ENCODE peak calls at places on chromosome 15, in six cellular contexts. V, G, N, O, Z and U are unnamed samples.
A peak's percentile ranks its signal among the peaks of the same experiment; 100 is the strongest.

GRCh38 chr15:25179673-25180511 is 225.1 kb downstream of the SNRPN start:
- DNase-seq in Z (no peak), N (no peak), O (no peak), G (no peak), V (no peak), U (no peak)

GRCh38 chr15:63473999-63474809 is 30.2 kb upstream of the USP3 start:
- DNase-seq in N (peak; percentile 97), O (no peak), V (peak; percentile 99), G (peak; percentile 90), Z (no peak), U (no peak)

GRCh38 chr15:38564557-38565286 is at the start of gene RASGRP1:
- DNase-seq in O (peak; percentile 18), V (peak; percentile 12), G (peak; percentile 56), N (no peak), Z (peak; percentile 63), U (peak; percentile 58)

GRCh38 chr15:90869601-90870353 is 1.4 kb downstream of the FURIN start:
- DNase-seq in G (peak; percentile 84), N (no peak), Z (peak; percentile 75), V (no peak), O (no peak), U (no peak)

GRCh38 chr15:92268900-92269299 is 124.8 kb upstream of the ST8SIA2 start:
- DNase-seq in V (no peak), G (no peak), N (no peak), Z (no peak), O (no peak), U (no peak)

GRCh38 chr15:88621789-88622604 is 857 bp downstream of the AEN start:
- DNase-seq in Z (no peak), V (peak; percentile 76), N (no peak), O (peak; percentile 62), G (peak; percentile 67), U (no peak)

GRCh38 chr15:67400890-67401289 is 120.0 kb upstream of the C15orf61 start:
- DNase-seq in V (no peak), Z (no peak), O (no peak), N (no peak), G (no peak), U (no peak)

GRCh38 chr15:77852241-77853007 is 219.7 kb upstream of the LINGO1 start:
- DNase-seq in O (no peak), Z (no peak), G (no peak), N (no peak), V (no peak), U (no peak)

GRCh38 chr15:85757073-85757938 is 37.4 kb downstream of the KLHL25 start:
- DNase-seq in N (no peak), Z (no peak), G (no peak), O (no peak), V (no peak), U (no peak)

GRCh38 chr15:96326551-96327154 is 3.8 kb upstream of the NR2F2 start:
- DNase-seq in Z (peak; percentile 42), N (no peak), G (no peak), V (no peak), O (no peak), U (no peak)

GRCh38 chr15:80105193-80105984 is 45.9 kb downstream of the ZFAND6 start:
- DNase-seq in V (no peak), G (peak; percentile 89), O (no peak), N (no peak), Z (no peak), U (no peak)

GRCh38 chr15:77122576-77122975 is 51.7 kb upstream of the TSPAN3 start:
- DNase-seq in Z (no peak), N (peak; percentile 9), V (no peak), G (no peak), O (no peak), U (no peak)

GRCh38 chr15:89680282-89680873 is 1.2 kb upstream of the PLIN1 start:
- DNase-seq in V (peak; percentile 80), G (peak; percentile 67), Z (no peak), N (no peak), O (no peak), U (no peak)

GRCh38 chr15:42832577-42832976 is 88.0 kb downstream of the TTBK2 start:
- DNase-seq in G (peak; percentile 88), N (no peak), O (peak; percentile 22), V (no peak), Z (no peak), U (no peak)

DNA sequence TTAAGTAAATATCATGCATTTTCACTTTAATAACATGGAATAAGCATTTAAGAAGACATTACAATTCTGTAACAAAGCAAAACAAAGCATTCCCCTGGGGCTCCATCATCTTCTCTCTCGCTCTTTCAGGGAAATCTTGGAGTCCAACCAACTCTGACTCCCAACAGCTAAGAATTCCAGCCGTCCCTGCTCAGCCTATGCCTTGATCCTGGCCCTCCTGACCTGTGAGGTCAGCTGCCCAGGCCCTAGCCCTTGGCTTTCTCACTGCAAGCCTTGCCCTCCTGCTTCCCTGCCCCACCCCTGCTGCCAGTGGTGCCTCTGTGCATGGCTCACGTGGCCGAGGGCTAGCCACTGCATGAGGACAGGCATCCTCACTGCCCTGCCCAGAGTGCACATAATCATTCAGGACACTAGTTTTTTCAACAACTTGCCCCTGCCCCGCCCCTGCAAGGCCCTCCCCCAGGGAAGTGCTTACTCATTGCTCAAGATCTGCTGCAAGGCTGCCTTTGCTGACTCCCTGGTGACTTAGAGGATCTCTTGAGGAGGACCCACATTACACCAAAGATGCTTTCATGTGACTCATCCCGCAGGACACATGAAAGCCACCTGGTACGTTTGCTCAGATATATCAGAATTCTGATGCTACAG is 37.6 kb downstream of the MTMR10 start:
- DNase-seq in G (peak; percentile 96), N (no peak), O (peak; percentile 93), Z (peak; percentile 77), V (no peak), U (no peak)
- TF ChIP-seq BHLHE40 in G (no peak), N (no peak), O (no peak), Z (no peak), V (no peak), U (no peak)

GRCh38 chr15:41804920-41805666 is 22.8 kb upstream of the JMJD7 start:
- DNase-seq in N (no peak), Z (peak; percentile 31), O (no peak), V (no peak), G (no peak), U (no peak)
- TF ChIP-seq BHLHE40 in N (no peak), Z (no peak), O (no peak), V (no peak), G (no peak), U (no peak)

GRCh38 chr15:56390739-56391267 is 25.6 kb downstream of the TEX9 start:
- DNase-seq in O (no peak), N (no peak), V (no peak), G (peak; percentile 5), Z (no peak), U (no peak)
- TF ChIP-seq BHLHE40 in O (no peak), N (no peak), V (no peak), G (no peak), Z (no peak), U (no peak)

GRCh38 chr15:72307036-72307435 is 12.9 kb downstream of the CELF6 start:
- DNase-seq in N (no peak), V (no peak), G (no peak), Z (no peak), O (no peak), U (no peak)
- TF ChIP-seq BHLHE40 in N (no peak), V (no peak), G (no peak), Z (no peak), O (no peak), U (no peak)